ENCODE peak calls at places on chromosomes 6 and 20, in nine cellular contexts. One of them, this sample, is unnamed.

GRCh38 chr20:5489596-5489995 is 172.8 kb upstream of the PROKR2 start:
- DNase-seq in IMR-90: no peak
- DNase-seq in GM23338: no peak
- DNase-seq in ovary: no peak
- DNase-seq in CD8-positive, alpha-beta T cell: no peak
- DNase-seq in body of pancreas: no peak
- DNase-seq in heart right ventricle: no peak
- DNase-seq in pancreas: no peak
- DNase-seq in mucosa of descending colon: no peak
- DNase-seq in this sample: no peak

GRCh38 chr6:67433124-67433523 is 1202.0 kb upstream of the ADGRB3 start:
- DNase-seq in IMR-90: no peak
- DNase-seq in GM23338: no peak
- DNase-seq in ovary: no peak
- DNase-seq in CD8-positive, alpha-beta T cell: no peak
- DNase-seq in body of pancreas: no peak
- DNase-seq in heart right ventricle: no peak
- DNase-seq in pancreas: no peak
- DNase-seq in mucosa of descending colon: no peak
- DNase-seq in this sample: no peak

GRCh38 chr6:162363757-162364156 is 363.8 kb downstream of the PRKN start:
- DNase-seq in IMR-90: no peak
- DNase-seq in GM23338: peak; percentile 12
- DNase-seq in ovary: no peak
- DNase-seq in CD8-positive, alpha-beta T cell: no peak
- DNase-seq in body of pancreas: no peak
- DNase-seq in heart right ventricle: no peak
- DNase-seq in pancreas: no peak
- DNase-seq in mucosa of descending colon: no peak
- DNase-seq in this sample: no peak

GRCh38 chr6:157770946-157771345 is 52.1 kb upstream of the SNX9 start:
- DNase-seq in IMR-90: peak; percentile 83
- DNase-seq in GM23338: no peak
- DNase-seq in ovary: no peak
- DNase-seq in CD8-positive, alpha-beta T cell: no peak
- DNase-seq in body of pancreas: no peak
- DNase-seq in heart right ventricle: no peak
- DNase-seq in pancreas: no peak
- DNase-seq in mucosa of descending colon: no peak
- DNase-seq in this sample: no peak

GRCh38 chr20:46700481-46700880 is 9.0 kb upstream of the SLC2A10 start:
- DNase-seq in IMR-90: no peak
- DNase-seq in GM23338: no peak
- DNase-seq in ovary: no peak
- DNase-seq in CD8-positive, alpha-beta T cell: no peak
- DNase-seq in body of pancreas: no peak
- DNase-seq in heart right ventricle: no peak
- DNase-seq in pancreas: no peak
- DNase-seq in mucosa of descending colon: no peak
- DNase-seq in this sample: no peak

GRCh38 chr6:1311400-1312192 is at the start of gene FOXQ1:
- DNase-seq in IMR-90: peak; percentile 40
- DNase-seq in GM23338: peak; percentile 77
- DNase-seq in ovary: no peak
- DNase-seq in CD8-positive, alpha-beta T cell: no peak
- DNase-seq in body of pancreas: peak; percentile 89
- DNase-seq in heart right ventricle: no peak
- DNase-seq in pancreas: peak; percentile 89
- DNase-seq in mucosa of descending colon: peak; percentile 54
- DNase-seq in this sample: no peak

GRCh38 chr20:59752101-59752586 is 147.8 kb downstream of the PHACTR3 start:
- DNase-seq in IMR-90: no peak
- DNase-seq in GM23338: no peak
- DNase-seq in ovary: no peak
- DNase-seq in CD8-positive, alpha-beta T cell: no peak
- DNase-seq in body of pancreas: no peak
- DNase-seq in heart right ventricle: peak; percentile 71
- DNase-seq in pancreas: no peak
- DNase-seq in mucosa of descending colon: peak; percentile 43
- DNase-seq in this sample: no peak

GRCh38 chr6:101758338-101758737 is 364.8 kb downstream of the GRIK2 start:
- DNase-seq in IMR-90: no peak
- DNase-seq in GM23338: no peak
- DNase-seq in ovary: no peak
- DNase-seq in CD8-positive, alpha-beta T cell: no peak
- DNase-seq in body of pancreas: no peak
- DNase-seq in heart right ventricle: no peak
- DNase-seq in pancreas: no peak
- DNase-seq in mucosa of descending colon: no peak
- DNase-seq in this sample: no peak

GRCh38 chr6:144893737-144894151 is 608.6 kb downstream of the UTRN start:
- DNase-seq in IMR-90: no peak
- DNase-seq in GM23338: no peak
- DNase-seq in ovary: no peak
- DNase-seq in CD8-positive, alpha-beta T cell: no peak
- DNase-seq in body of pancreas: no peak
- DNase-seq in heart right ventricle: no peak
- DNase-seq in pancreas: no peak
- DNase-seq in mucosa of descending colon: no peak
- DNase-seq in this sample: no peak

GRCh38 chr20:37096415-37097039 is 730 bp upstream of the RBL1 start:
- DNase-seq in IMR-90: no peak
- DNase-seq in GM23338: no peak
- DNase-seq in ovary: no peak
- DNase-seq in CD8-positive, alpha-beta T cell: no peak
- DNase-seq in body of pancreas: no peak
- DNase-seq in heart right ventricle: no peak
- DNase-seq in pancreas: no peak
- DNase-seq in mucosa of descending colon: no peak
- DNase-seq in this sample: no peak

GRCh38 chr20:48455606-48456360 is 372.0 kb downstream of the PREX1 start:
- DNase-seq in IMR-90: no peak
- DNase-seq in GM23338: no peak
- DNase-seq in ovary: no peak
- DNase-seq in CD8-positive, alpha-beta T cell: no peak
- DNase-seq in body of pancreas: no peak
- DNase-seq in heart right ventricle: no peak
- DNase-seq in pancreas: no peak
- DNase-seq in mucosa of descending colon: no peak
- DNase-seq in this sample: no peak

GRCh38 chr20:47857142-47857993 is 72.1 kb upstream of the SULF2 start:
- DNase-seq in IMR-90: no peak
- DNase-seq in GM23338: no peak
- DNase-seq in ovary: peak; percentile 44
- DNase-seq in CD8-positive, alpha-beta T cell: no peak
- DNase-seq in body of pancreas: no peak
- DNase-seq in heart right ventricle: peak; percentile 23
- DNase-seq in pancreas: no peak
- DNase-seq in mucosa of descending colon: no peak
- DNase-seq in this sample: peak; percentile 30

GRCh38 chr6:107421696-107422256 is 37.6 kb downstream of the PDSS2 start:
- DNase-seq in IMR-90: no peak
- DNase-seq in GM23338: no peak
- DNase-seq in ovary: no peak
- DNase-seq in CD8-positive, alpha-beta T cell: no peak
- DNase-seq in body of pancreas: no peak
- DNase-seq in heart right ventricle: no peak
- DNase-seq in pancreas: no peak
- DNase-seq in mucosa of descending colon: no peak
- DNase-seq in this sample: no peak

GRCh38 chr6:107416179-107416578 is 43.2 kb downstream of the PDSS2 start:
- DNase-seq in IMR-90: no peak
- DNase-seq in GM23338: no peak
- DNase-seq in ovary: no peak
- DNase-seq in CD8-positive, alpha-beta T cell: no peak
- DNase-seq in body of pancreas: no peak
- DNase-seq in heart right ventricle: no peak
- DNase-seq in pancreas: no peak
- DNase-seq in mucosa of descending colon: no peak
- DNase-seq in this sample: no peak

GRCh38 chr6:107419747-107420146 is 39.6 kb downstream of the PDSS2 start:
- DNase-seq in IMR-90: no peak
- DNase-seq in GM23338: no peak
- DNase-seq in ovary: no peak
- DNase-seq in CD8-positive, alpha-beta T cell: no peak
- DNase-seq in body of pancreas: no peak
- DNase-seq in heart right ventricle: no peak
- DNase-seq in pancreas: no peak
- DNase-seq in mucosa of descending colon: no peak
- DNase-seq in this sample: no peak

GRCh38 chr6:107414246-107414645 is 45.1 kb downstream of the PDSS2 start:
- DNase-seq in IMR-90: no peak
- DNase-seq in GM23338: no peak
- DNase-seq in ovary: no peak
- DNase-seq in CD8-positive, alpha-beta T cell: no peak
- DNase-seq in body of pancreas: no peak
- DNase-seq in heart right ventricle: no peak
- DNase-seq in pancreas: no peak
- DNase-seq in mucosa of descending colon: no peak
- DNase-seq in this sample: no peak

GRCh38 chr6:107418118-107418517 is 41.2 kb downstream of the PDSS2 start:
- DNase-seq in IMR-90: peak; percentile 10
- DNase-seq in GM23338: peak; percentile 77
- DNase-seq in ovary: no peak
- DNase-seq in CD8-positive, alpha-beta T cell: no peak
- DNase-seq in body of pancreas: no peak
- DNase-seq in heart right ventricle: no peak
- DNase-seq in pancreas: no peak
- DNase-seq in mucosa of descending colon: peak; percentile 17
- DNase-seq in this sample: no peak
- TF ChIP-seq CTCF in IMR-90: peak; percentile 20
- TF ChIP-seq CTCF in GM23338: peak; percentile 61
- TF ChIP-seq CTCF in ovary: no peak
- TF ChIP-seq CTCF in CD8-positive, alpha-beta T cell: no peak
- TF ChIP-seq CTCF in body of pancreas: no peak
- TF ChIP-seq CTCF in heart right ventricle: no peak
- TF ChIP-seq CTCF in pancreas: no peak
- TF ChIP-seq CTCF in mucosa of descending colon: peak; percentile 29
- TF ChIP-seq CTCF in this sample: no peak

GRCh38 chr6:36752886-36753506 is 55.4 kb downstream of the RAB44 start:
- DNase-seq in IMR-90: no peak
- DNase-seq in GM23338: no peak
- DNase-seq in ovary: no peak
- DNase-seq in CD8-positive, alpha-beta T cell: no peak
- DNase-seq in body of pancreas: no peak
- DNase-seq in heart right ventricle: no peak
- DNase-seq in pancreas: no peak
- DNase-seq in mucosa of descending colon: peak; percentile 61
- DNase-seq in this sample: peak; percentile 51

GRCh38 chr6:36755435-36756348 is 58.1 kb downstream of the RAB44 start:
- DNase-seq in IMR-90: peak; percentile 72
- DNase-seq in GM23338: no peak
- DNase-seq in ovary: no peak
- DNase-seq in CD8-positive, alpha-beta T cell: peak; percentile 59
- DNase-seq in body of pancreas: no peak
- DNase-seq in heart right ventricle: no peak
- DNase-seq in pancreas: no peak
- DNase-seq in mucosa of descending colon: peak; percentile 50
- DNase-seq in this sample: no peak

GRCh38 chr6:36756761-36757160 is 59.1 kb downstream of the RAB44 start:
- DNase-seq in IMR-90: no peak
- DNase-seq in GM23338: no peak
- DNase-seq in ovary: no peak
- DNase-seq in CD8-positive, alpha-beta T cell: no peak
- DNase-seq in body of pancreas: no peak
- DNase-seq in heart right ventricle: no peak
- DNase-seq in pancreas: no peak
- DNase-seq in mucosa of descending colon: no peak
- DNase-seq in this sample: no peak

GRCh38 chr6:36753671-36754485 is 56.3 kb downstream of the RAB44 start:
- DNase-seq in IMR-90: no peak
- DNase-seq in GM23338: no peak
- DNase-seq in ovary: no peak
- DNase-seq in CD8-positive, alpha-beta T cell: no peak
- DNase-seq in body of pancreas: no peak
- DNase-seq in heart right ventricle: no peak
- DNase-seq in pancreas: no peak
- DNase-seq in mucosa of descending colon: no peak
- DNase-seq in this sample: no peak

DNA sequence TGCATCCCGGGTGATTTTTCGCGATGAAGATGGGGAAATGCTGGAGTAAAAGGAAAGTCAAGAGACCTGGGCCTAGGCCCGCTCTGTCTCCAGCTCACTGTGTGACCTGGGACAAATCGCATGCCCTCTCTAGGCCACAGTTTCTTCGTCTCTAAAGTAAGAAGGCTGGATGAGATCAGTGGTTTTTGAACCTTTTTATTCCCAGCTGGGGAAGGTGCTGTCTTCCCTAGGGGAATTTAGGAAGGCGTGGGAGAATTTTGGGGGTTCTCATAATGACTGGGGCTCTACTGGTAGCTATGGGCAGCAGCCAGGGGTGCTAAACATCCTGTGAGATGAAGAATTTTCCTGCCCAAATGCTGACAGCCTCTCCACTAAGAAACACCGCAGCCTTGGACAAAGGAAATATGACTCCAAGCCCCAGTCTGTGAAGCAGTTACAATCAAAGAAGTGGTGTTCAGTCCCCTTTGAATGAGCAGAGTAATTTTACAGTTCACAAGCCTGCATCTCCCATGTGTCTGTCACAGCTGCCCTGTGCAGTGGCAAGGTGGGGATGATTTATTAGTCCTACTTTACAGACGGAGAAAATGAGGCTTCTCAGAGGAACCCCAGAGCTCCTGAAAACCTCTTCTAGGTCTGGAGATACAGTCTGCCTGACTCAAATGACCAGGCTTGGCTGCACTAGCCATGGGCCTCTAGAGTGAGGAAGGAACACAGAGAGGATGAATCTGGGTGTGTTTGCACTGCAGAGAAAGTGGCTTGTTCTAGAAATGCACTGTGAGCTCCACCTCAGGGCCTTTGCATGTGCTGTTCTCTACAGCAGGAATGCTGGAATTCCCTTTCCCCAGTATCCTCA is 57.2 kb downstream of the RAB44 start:
- DNase-seq in IMR-90: no peak
- DNase-seq in GM23338: no peak
- DNase-seq in ovary: no peak
- DNase-seq in CD8-positive, alpha-beta T cell: no peak
- DNase-seq in body of pancreas: no peak
- DNase-seq in heart right ventricle: no peak
- DNase-seq in pancreas: no peak
- DNase-seq in mucosa of descending colon: no peak
- DNase-seq in this sample: no peak
- H3K4me1 ChIP-seq in IMR-90: no peaks in the 10 kb centered on the region
- H3K4me1 ChIP-seq in GM23338: no peaks in the 10 kb centered on the region
- H3K4me1 ChIP-seq in ovary: no peaks in the 10 kb centered on the region
- H3K4me1 ChIP-seq in CD8-positive, alpha-beta T cell: peaks cover 15% of the 10 kb centered on the region
- H3K4me1 ChIP-seq in body of pancreas: peaks cover 11% of the 10 kb centered on the region
- H3K4me1 ChIP-seq in heart right ventricle: no peaks in the 10 kb centered on the region
- H3K4me1 ChIP-seq in pancreas: peaks cover 6% of the 10 kb centered on the region
- H3K4me1 ChIP-seq in mucosa of descending colon: peaks cover 54% of the 10 kb centered on the region
- H3K4me1 ChIP-seq in this sample: no peaks in the 10 kb centered on the region

GRCh38 chr6:43386492-43386891 is 17.0 kb upstream of the ZNF318 start:
- DNase-seq in IMR-90: peak; percentile 25
- DNase-seq in GM23338: no peak
- DNase-seq in ovary: no peak
- DNase-seq in CD8-positive, alpha-beta T cell: no peak
- DNase-seq in body of pancreas: no peak
- DNase-seq in heart right ventricle: no peak
- DNase-seq in pancreas: no peak
- DNase-seq in mucosa of descending colon: no peak
- DNase-seq in this sample: no peak
- TF ChIP-seq CTCF in IMR-90: peak; percentile 60
- TF ChIP-seq CTCF in GM23338: no peak
- TF ChIP-seq CTCF in ovary: no peak
- TF ChIP-seq CTCF in CD8-positive, alpha-beta T cell: no peak
- TF ChIP-seq CTCF in body of pancreas: no peak
- TF ChIP-seq CTCF in heart right ventricle: peak; percentile 39
- TF ChIP-seq CTCF in pancreas: peak; percentile 36
- TF ChIP-seq CTCF in mucosa of descending colon: no peak
- TF ChIP-seq CTCF in this sample: peak; percentile 29

GRCh38 chr6:14456941-14457340 is 339.4 kb downstream of the CD83 start:
- DNase-seq in IMR-90: no peak
- DNase-seq in GM23338: no peak
- DNase-seq in ovary: no peak
- DNase-seq in CD8-positive, alpha-beta T cell: no peak
- DNase-seq in body of pancreas: no peak
- DNase-seq in heart right ventricle: no peak
- DNase-seq in pancreas: no peak
- DNase-seq in mucosa of descending colon: no peak
- DNase-seq in this sample: no peak
- H3K4me1 ChIP-seq in IMR-90: peaks cover 6% of the 10 kb centered on the region
- H3K4me1 ChIP-seq in GM23338: peaks cover 3% of the 10 kb centered on the region
- H3K4me1 ChIP-seq in ovary: peaks cover 12% of the 10 kb centered on the region
- H3K4me1 ChIP-seq in CD8-positive, alpha-beta T cell: peaks cover 32% of the 10 kb centered on the region
- H3K4me1 ChIP-seq in body of pancreas: no peaks in the 10 kb centered on the region
- H3K4me1 ChIP-seq in heart right ventricle: peaks cover 2% of the 10 kb centered on the region
- H3K4me1 ChIP-seq in pancreas: no peaks in the 10 kb centered on the region
- H3K4me1 ChIP-seq in mucosa of descending colon: peaks cover 12% of the 10 kb centered on the region
- H3K4me1 ChIP-seq in this sample: peaks cover 22% of the 10 kb centered on the region